ENCODE peak calls at places on chromosomes 6 and 20, in four cellular contexts. H, Z, U and B are unnamed samples.

GRCh38 chr20:33732166-33732970 is 572 bp downstream of the ZNF341 start:
- DNase-seq in H (peak; percentile 83), Z (peak; percentile 55), U (no peak), B (peak; percentile 82)

GRCh38 chr20:35007891-35008290 is 52.2 kb downstream of the MYH7B start:
- DNase-seq in H (peak; percentile 14), Z (no peak), U (no peak), B (no peak)

GRCh38 chr20:35340436-35340835 is 48.2 kb upstream of the FAM83C start:
- DNase-seq in H (no peak), Z (no peak), U (no peak), B (no peak)

GRCh38 chr6:33993653-33994052 is 152.2 kb downstream of the GRM4 start:
- DNase-seq in H (no peak), Z (no peak), U (no peak), B (no peak)

GRCh38 chr6:16498957-16499356 is 260.6 kb downstream of the GMPR start:
- DNase-seq in H (no peak), Z (no peak), U (no peak), B (no peak)

GRCh38 chr6:157760589-157761330 is 62.3 kb upstream of the SNX9 start:
- DNase-seq in H (no peak), Z (peak; percentile 88), U (peak; percentile 90), B (peak; percentile 88)

GRCh38 chr6:167824591-167825041 is 2.1 kb upstream of the AFDN start:
- DNase-seq in H (no peak), Z (peak; percentile 47), U (peak; percentile 25), B (peak; percentile 63)

GRCh38 chr20:36845288-36845969 is 30.5 kb upstream of the TLDC2 start:
- DNase-seq in H (no peak), Z (no peak), U (no peak), B (no peak)

GRCh38 chr6:146913842-146914562 is 290.2 kb upstream of the STXBP5 start:
- DNase-seq in H (peak; percentile 89), Z (peak; percentile 99), U (peak; percentile 99), B (peak; percentile 100)

GRCh38 chr20:43420192-43420591 is 37.5 kb upstream of the SRSF6 start:
- DNase-seq in H (no peak), Z (no peak), U (no peak), B (no peak)

GRCh38 chr20:43415661-43416430 is 41.9 kb upstream of the SRSF6 start:
- DNase-seq in H (no peak), Z (no peak), U (no peak), B (no peak)

GRCh38 chr20:43416591-43417228 is 41.0 kb upstream of the SRSF6 start:
- DNase-seq in H (no peak), Z (no peak), U (no peak), B (no peak)
- H3K9ac ChIP-seq in H (no peak overlapping the region), Z (no peak overlapping the region), U (no peak overlapping the region), B (no peak overlapping the region)

DNA sequence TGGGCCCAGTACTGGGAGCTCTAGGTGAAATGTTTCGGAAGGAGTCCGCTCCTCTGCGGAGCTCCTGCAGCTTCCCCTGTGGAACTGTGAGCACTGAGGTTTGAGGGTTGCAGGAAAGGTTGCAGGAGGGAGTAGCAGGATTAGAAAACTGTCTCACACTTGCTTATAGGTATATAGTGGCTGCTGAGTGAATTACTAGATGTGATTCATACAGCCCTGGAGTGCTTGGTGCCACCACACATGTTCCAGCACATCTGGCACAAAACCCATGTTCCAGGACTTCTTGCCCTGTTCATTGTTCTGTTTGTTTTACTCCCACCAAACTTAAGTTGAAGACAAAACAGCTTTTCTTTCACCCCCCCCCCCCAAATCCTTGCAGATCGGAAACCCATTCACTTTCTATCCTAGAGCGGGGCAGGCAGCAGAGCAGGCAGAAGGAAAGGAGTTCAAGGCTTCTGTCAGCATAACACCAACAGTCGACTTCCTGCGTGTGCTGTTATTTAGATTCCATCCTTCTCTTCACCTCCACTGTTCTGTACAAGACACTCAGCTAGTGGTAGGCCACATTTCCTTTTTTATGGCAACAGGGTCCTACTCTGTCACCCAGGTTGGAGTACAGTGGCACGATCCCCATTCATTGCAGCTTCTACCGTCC is 669 bp upstream of the PEX6 start:
- DNase-seq in H (no peak), Z (peak; percentile 25), U (peak; percentile 45), B (no peak)
- TF ChIP-seq CTCF in H (no peak), Z (no peak), U (no peak), B (no peak)

GRCh38 chr20:23142162-23143050 is 56.3 kb upstream of the CD93 start:
- DNase-seq in H (no peak), Z (no peak), U (no peak), B (no peak)
- H3K4me1 ChIP-seq in H (no peaks in the 10 kb centered on the region), Z (peaks cover 58% of the 10 kb centered on the region), U (peaks cover 11% of the 10 kb centered on the region), B (peaks cover 15% of the 10 kb centered on the region)

GRCh38 chr6:38138374-38138773 is 318.8 kb downstream of the ZFAND3 start:
- DNase-seq in H (peak; percentile 71), Z (no peak), U (no peak), B (no peak)

GRCh38 chr6:38136547-38136946 is 317.0 kb downstream of the ZFAND3 start:
- DNase-seq in H (no peak), Z (no peak), U (peak; percentile 38), B (no peak)

GRCh38 chr6:38141045-38141444 is 321.5 kb downstream of the ZFAND3 start:
- DNase-seq in H (no peak), Z (no peak), U (no peak), B (no peak)

GRCh38 chr6:38134704-38135088 is 315.2 kb downstream of the ZFAND3 start:
- DNase-seq in H (no peak), Z (no peak), U (no peak), B (no peak)

DNA sequence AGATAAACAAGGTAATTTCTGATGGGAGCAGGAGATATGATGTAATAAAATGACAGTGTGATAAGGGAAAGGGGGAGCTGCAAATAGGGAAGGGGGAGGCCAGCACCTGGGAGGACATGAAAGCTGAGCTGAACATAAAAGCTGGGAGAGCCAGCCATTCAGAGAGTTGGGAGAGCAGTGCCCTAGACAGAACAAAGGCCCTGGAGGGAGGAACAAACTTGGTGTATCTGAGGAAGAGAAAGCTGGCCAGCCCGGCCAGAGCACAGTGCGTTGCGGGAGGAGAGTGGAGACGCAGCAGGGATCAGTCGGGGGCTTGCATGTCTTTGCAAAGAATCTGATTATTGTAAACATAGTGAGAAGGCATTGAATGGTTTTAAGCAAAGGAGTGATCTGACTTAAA is 318.1 kb downstream of the ZFAND3 start:
- DNase-seq in H (peak; percentile 58), Z (no peak), U (no peak), B (no peak)
- H3K9ac ChIP-seq in H (no peak overlapping the region), Z (no peak overlapping the region), U (no peak overlapping the region), B (no peak overlapping the region)

DNA sequence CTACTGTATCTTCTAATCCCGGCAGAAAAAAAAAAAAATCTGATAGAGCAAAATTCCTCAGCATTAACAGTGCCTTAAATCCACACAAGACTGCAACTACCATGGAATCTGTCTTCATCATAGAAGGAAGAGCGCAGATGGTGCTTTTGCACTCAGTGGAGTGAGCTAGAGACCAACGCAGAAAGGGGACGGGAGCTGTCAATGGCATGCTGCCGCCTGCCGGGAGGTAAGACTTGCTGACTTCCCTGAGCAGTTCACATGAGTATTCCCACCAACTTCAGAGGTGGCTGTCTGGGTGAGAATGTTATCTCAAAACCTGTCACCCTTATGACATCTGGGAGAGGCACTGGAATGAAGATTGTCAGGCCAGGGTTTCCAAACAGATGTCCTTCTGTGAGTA is 35.6 kb downstream of the DZANK1 start:
- DNase-seq in H (no peak), Z (no peak), U (no peak), B (no peak)
- TF ChIP-seq CTCF in H (no peak), Z (no peak), U (no peak), B (no peak)